ENCODE peak calls at places on chromosomes 6 and 20, in four cellular contexts. One of them, this sample, is unnamed.

GRCh38 chr6:143468026-143468425 is 17.4 kb downstream of the PEX3 start:
- DNase-seq in K562: no peak
- DNase-seq in GM12878: no peak
- DNase-seq in HepG2: no peak
- DNase-seq in this sample: no peak

GRCh38 chr6:37058084-37058586 is 52.7 kb downstream of the FGD2 start:
- DNase-seq in K562: peak; percentile 58
- DNase-seq in HepG2: no peak
- DNase-seq in GM12878: no peak
- DNase-seq in this sample: no peak

GRCh38 chr20:11686900-11687543 is 230.7 kb upstream of the BTBD3 start:
- DNase-seq in GM12878: no peak
- DNase-seq in HepG2: no peak
- DNase-seq in K562: no peak
- DNase-seq in this sample: peak; percentile 35

GRCh38 chr6:105793132-105793531 is 293.0 kb upstream of the PRDM1 start:
- DNase-seq in K562: no peak
- DNase-seq in HepG2: no peak
- DNase-seq in GM12878: no peak
- DNase-seq in this sample: no peak

GRCh38 chr6:162478191-162478642 is 249.3 kb downstream of the PRKN start:
- DNase-seq in GM12878: peak; percentile 33
- DNase-seq in K562: no peak
- DNase-seq in HepG2: peak; percentile 13
- DNase-seq in this sample: no peak

GRCh38 chr6:11458509-11458908 is 79.0 kb upstream of the TMEM170B start:
- DNase-seq in HepG2: no peak
- DNase-seq in GM12878: no peak
- DNase-seq in K562: no peak
- DNase-seq in this sample: no peak

GRCh38 chr6:89387516-89388222 is 24.4 kb downstream of the RRAGD start:
- DNase-seq in HepG2: no peak
- DNase-seq in GM12878: peak; percentile 95
- DNase-seq in K562: no peak
- DNase-seq in this sample: no peak

GRCh38 chr6:162715601-162716000 is 12.0 kb downstream of the PRKN start:
- DNase-seq in K562: no peak
- DNase-seq in GM12878: no peak
- DNase-seq in HepG2: no peak
- DNase-seq in this sample: no peak

GRCh38 chr6:112920994-112921393 is 573.9 kb downstream of the RFPL4B start:
- DNase-seq in HepG2: no peak
- DNase-seq in K562: no peak
- DNase-seq in GM12878: no peak
- DNase-seq in this sample: no peak

GRCh38 chr6:43242908-43243648 is at the start of gene TTBK1:
- DNase-seq in K562: peak; percentile 70
- DNase-seq in HepG2: no peak
- DNase-seq in GM12878: no peak
- DNase-seq in this sample: peak; percentile 51

GRCh38 chr6:48150701-48151100 is 39.7 kb upstream of the PTCHD4 start:
- DNase-seq in GM12878: no peak
- DNase-seq in HepG2: no peak
- DNase-seq in K562: no peak
- DNase-seq in this sample: no peak

GRCh38 chr6:109793793-109794192 is 102.7 kb downstream of the FIG4 start:
- DNase-seq in HepG2: no peak
- DNase-seq in K562: peak; percentile 12
- DNase-seq in GM12878: no peak
- DNase-seq in this sample: no peak

GRCh38 chr6:138538390-138539031 is 39.2 kb upstream of the NHSL1 start:
- DNase-seq in HepG2: peak; percentile 86
- DNase-seq in GM12878: no peak
- DNase-seq in K562: no peak
- DNase-seq in this sample: no peak

GRCh38 chr6:96878101-96878500 is 19.6 kb downstream of the NDUFAF4 start:
- DNase-seq in K562: no peak
- DNase-seq in HepG2: no peak
- DNase-seq in GM12878: no peak
- DNase-seq in this sample: no peak

GRCh38 chr6:166633732-166634535 is 6.9 kb upstream of the RPS6KA2 start:
- DNase-seq in GM12878: no peak
- DNase-seq in HepG2: peak; percentile 20
- DNase-seq in K562: peak; percentile 21
- DNase-seq in this sample: no peak

GRCh38 chr6:143348531-143348930 is 102.0 kb downstream of the ADAT2 start:
- DNase-seq in HepG2: no peak
- DNase-seq in GM12878: no peak
- DNase-seq in K562: no peak
- DNase-seq in this sample: no peak

GRCh38 chr6:42984924-42985475 is 630 bp downstream of the PPP2R5D start:
- DNase-seq in K562: peak; percentile 38
- DNase-seq in GM12878: no peak
- DNase-seq in HepG2: no peak
- DNase-seq in this sample: no peak

GRCh38 chr20:62952373-62953166 is at the start of gene SLC17A9:
- DNase-seq in HepG2: peak; percentile 94
- DNase-seq in GM12878: peak; percentile 37
- DNase-seq in K562: peak; percentile 32
- DNase-seq in this sample: peak; percentile 74

GRCh38 chr6:97465877-97466710 is 183.1 kb upstream of the MMS22L start:
- DNase-seq in K562: no peak
- DNase-seq in HepG2: no peak
- DNase-seq in GM12878: no peak
- DNase-seq in this sample: peak; percentile 17

GRCh38 chr6:82248233-82248735 is 740 bp upstream of the IBTK start:
- DNase-seq in K562: no peak
- DNase-seq in HepG2: peak; percentile 90
- DNase-seq in GM12878: no peak
- DNase-seq in this sample: no peak

GRCh38 chr6:33592595-33593413 is 12.7 kb upstream of the BAK1 start:
- DNase-seq in GM12878: peak; percentile 63
- DNase-seq in HepG2: no peak
- DNase-seq in K562: peak; percentile 57
- DNase-seq in this sample: peak; percentile 84

GRCh38 chr6:163529605-163530004 is 115.1 kb downstream of the QKI start:
- DNase-seq in K562: no peak
- DNase-seq in HepG2: no peak
- DNase-seq in GM12878: no peak
- DNase-seq in this sample: no peak

GRCh38 chr20:23524146-23524545 is 33.2 kb downstream of the CST8 start:
- DNase-seq in HepG2: no peak
- DNase-seq in GM12878: no peak
- DNase-seq in K562: no peak
- DNase-seq in this sample: no peak

GRCh38 chr6:33172307-33173227 is 19.7 kb downstream of the COL11A2 start:
- DNase-seq in K562: peak; percentile 73
- DNase-seq in GM12878: no peak
- DNase-seq in HepG2: peak; percentile 53
- DNase-seq in this sample: peak; percentile 71

GRCh38 chr6:44005507-44005903 is 121.7 kb downstream of the MRPL14 start:
- DNase-seq in GM12878: no peak
- DNase-seq in HepG2: no peak
- DNase-seq in K562: no peak
- DNase-seq in this sample: no peak

GRCh38 chr6:73491371-73491770 is 29.5 kb downstream of the EEF1A1 start:
- DNase-seq in K562: no peak
- DNase-seq in HepG2: no peak
- DNase-seq in GM12878: no peak
- DNase-seq in this sample: no peak

GRCh38 chr6:71040841-71041240 is 84.0 kb upstream of the B3GAT2 start:
- DNase-seq in K562: no peak
- DNase-seq in GM12878: no peak
- DNase-seq in HepG2: no peak
- DNase-seq in this sample: no peak

GRCh38 chr20:31516651-31517050 is 2.4 kb downstream of the HM13 start:
- DNase-seq in GM12878: no peak
- DNase-seq in HepG2: no peak
- DNase-seq in K562: no peak
- DNase-seq in this sample: no peak
- TF ChIP-seq MAX in GM12878: no peak
- TF ChIP-seq MAX in HepG2: no peak
- TF ChIP-seq MAX in K562: no peak
- TF ChIP-seq MAX in this sample: no peak

GRCh38 chr6:21337263-21337662 is 256.3 kb upstream of the SOX4 start:
- DNase-seq in HepG2: no peak
- DNase-seq in GM12878: no peak
- DNase-seq in K562: no peak
- DNase-seq in this sample: no peak

GRCh38 chr6:21332077-21332476 is 261.5 kb upstream of the SOX4 start:
- DNase-seq in GM12878: no peak
- DNase-seq in HepG2: no peak
- DNase-seq in K562: no peak
- DNase-seq in this sample: no peak

GRCh38 chr6:21331221-21331620 is 262.3 kb upstream of the SOX4 start:
- DNase-seq in HepG2: no peak
- DNase-seq in GM12878: no peak
- DNase-seq in K562: no peak
- DNase-seq in this sample: no peak

DNA sequence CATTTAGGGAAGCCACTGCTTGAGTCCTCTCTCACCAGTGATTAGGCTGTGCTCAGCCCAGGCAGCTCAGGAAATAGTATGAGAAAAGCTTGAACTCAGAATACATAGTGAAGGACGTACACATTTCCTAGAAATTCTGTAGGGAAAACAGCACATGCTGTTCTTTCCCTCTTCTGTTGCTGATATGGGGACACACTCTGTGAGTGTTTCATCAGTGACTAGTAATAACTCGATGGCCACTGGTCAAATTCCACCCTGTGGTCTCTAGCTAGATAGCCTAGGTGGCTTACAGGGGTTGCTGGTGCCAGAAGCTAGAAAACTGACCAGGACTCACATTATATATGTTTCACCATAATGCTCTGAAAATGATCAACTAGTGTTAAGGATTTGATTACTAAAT is 259.8 kb upstream of the SOX4 start:
- DNase-seq in GM12878: no peak
- DNase-seq in HepG2: no peak
- DNase-seq in K562: no peak
- DNase-seq in this sample: no peak
- TF ChIP-seq NR2C2 in GM12878: no peak
- TF ChIP-seq NR2C2 in HepG2: no peak
- TF ChIP-seq NR2C2 in K562: no peak
- TF ChIP-seq NR2C2 in this sample: no peak

GRCh38 chr6:147737084-147737483 is 228.6 kb downstream of the SAMD5 start:
- DNase-seq in HepG2: no peak
- DNase-seq in GM12878: no peak
- DNase-seq in K562: no peak
- DNase-seq in this sample: no peak

GRCh38 chr6:147738516-147739187 is 230.2 kb downstream of the SAMD5 start:
- DNase-seq in HepG2: no peak
- DNase-seq in K562: no peak
- DNase-seq in GM12878: no peak
- DNase-seq in this sample: no peak

GRCh38 chr6:147738089-147738488 is 229.6 kb downstream of the SAMD5 start:
- DNase-seq in GM12878: no peak
- DNase-seq in K562: no peak
- DNase-seq in HepG2: no peak
- DNase-seq in this sample: no peak

GRCh38 chr6:147740326-147740725 is 231.8 kb downstream of the SAMD5 start:
- DNase-seq in GM12878: no peak
- DNase-seq in HepG2: no peak
- DNase-seq in K562: no peak
- DNase-seq in this sample: no peak

DNA sequence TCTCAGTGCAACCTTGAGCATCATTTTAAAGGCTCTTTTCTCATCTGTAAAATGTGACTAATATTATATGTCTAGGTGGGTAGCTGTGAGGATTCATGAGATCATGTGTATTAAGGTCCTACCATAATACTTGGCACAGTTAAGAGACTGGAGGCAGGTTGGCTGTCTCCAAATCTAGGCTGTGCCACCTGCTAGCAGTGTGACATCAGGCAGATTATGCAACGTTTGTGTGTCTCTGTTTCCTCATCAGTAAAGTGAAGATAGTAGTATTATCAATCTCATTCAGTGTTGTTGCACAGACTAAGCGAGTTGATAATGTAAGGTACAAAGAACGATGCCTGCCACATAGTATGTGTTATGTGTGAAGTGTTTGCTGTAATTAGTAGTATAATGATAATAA is 227.4 kb downstream of the SAMD5 start:
- DNase-seq in K562: no peak
- DNase-seq in HepG2: no peak
- DNase-seq in GM12878: no peak
- DNase-seq in this sample: no peak
- TF ChIP-seq TCF7 in K562: no peak
- TF ChIP-seq TCF7 in HepG2: no peak
- TF ChIP-seq TCF7 in GM12878: no peak
- TF ChIP-seq TCF7 in this sample: no peak

GRCh38 chr20:36315545-36316351 is 9.6 kb downstream of the DLGAP4 start:
- DNase-seq in HepG2: no peak
- DNase-seq in GM12878: no peak
- DNase-seq in K562: no peak
- DNase-seq in this sample: peak; percentile 11

GRCh38 chr20:36312724-36313441 is 6.7 kb downstream of the DLGAP4 start:
- DNase-seq in GM12878: no peak
- DNase-seq in HepG2: no peak
- DNase-seq in K562: no peak
- DNase-seq in this sample: peak; percentile 12

GRCh38 chr20:36313476-36313875 is 7.3 kb downstream of the DLGAP4 start:
- DNase-seq in GM12878: no peak
- DNase-seq in HepG2: no peak
- DNase-seq in K562: no peak
- DNase-seq in this sample: peak; percentile 0

GRCh38 chr20:36314734-36315544 is 8.8 kb downstream of the DLGAP4 start:
- DNase-seq in K562: no peak
- DNase-seq in HepG2: peak; percentile 28
- DNase-seq in GM12878: no peak
- DNase-seq in this sample: peak; percentile 11

GRCh38 chr20:36313936-36314335 is 7.8 kb downstream of the DLGAP4 start:
- DNase-seq in HepG2: no peak
- DNase-seq in GM12878: no peak
- DNase-seq in K562: no peak
- DNase-seq in this sample: peak; percentile 12
- TF ChIP-seq MAX in HepG2: no peak
- TF ChIP-seq MAX in GM12878: no peak
- TF ChIP-seq MAX in K562: no peak
- TF ChIP-seq MAX in this sample: no peak

DNA sequence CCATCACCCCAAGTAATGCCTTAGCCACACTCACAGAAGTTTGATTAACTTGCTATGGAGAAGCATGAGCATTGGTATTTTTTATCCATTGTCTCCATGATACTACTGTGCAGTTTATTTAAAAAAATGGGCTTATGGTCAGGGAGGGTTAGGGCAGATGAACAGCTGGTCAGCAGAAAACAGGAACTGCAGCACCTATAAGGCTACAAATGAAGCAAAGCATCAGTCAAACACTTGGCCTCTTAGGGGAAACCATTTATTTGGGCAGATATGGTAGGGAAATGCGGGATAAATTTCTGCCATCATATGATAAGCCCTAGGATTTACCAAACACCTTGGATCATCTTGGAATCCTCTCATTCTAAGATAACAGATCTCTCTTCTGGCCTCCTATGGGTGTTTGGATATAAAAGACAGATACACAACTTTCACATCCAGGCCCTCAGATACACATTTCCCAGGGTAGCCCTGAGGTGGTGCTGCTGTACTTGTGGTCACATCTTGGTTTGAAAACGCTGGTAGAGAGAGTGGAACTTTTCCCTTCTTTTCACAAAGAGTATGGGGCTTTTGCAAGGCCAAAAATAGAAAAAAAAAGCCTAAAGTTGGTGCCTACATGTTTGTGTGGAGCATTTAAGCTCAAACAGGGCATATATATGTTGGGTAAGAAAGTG is 42.8 kb upstream of the AHI1 start:
- DNase-seq in HepG2: no peak
- DNase-seq in K562: no peak
- DNase-seq in GM12878: no peak
- DNase-seq in this sample: no peak
- TF ChIP-seq NR2C2 in HepG2: no peak
- TF ChIP-seq NR2C2 in K562: no peak
- TF ChIP-seq NR2C2 in GM12878: no peak
- TF ChIP-seq NR2C2 in this sample: no peak